ENCODE peak calls at places on chromosome 4, in six cellular contexts. A is MM.1S; F is small intestine; D is cerebellar cortex; V is stimulated activated CD4-positive, alpha-beta T cell treated with anti-CD3 and anti-CD28 coated beads, Interleukin-12 subunit alpha, Interleukin-12 subunit beta, amount 100 ng/mL, for 24 hours; Z is activated CD8-positive, alpha-beta memory T cell treated with anti-CD3 and anti-CD28 coated beads for 1 hour. S is an unnamed sample.

GRCh38 chr4:151921811-151922210 is 161.0 kb upstream of the GATB start:
- DNase-seq in A (no peak), F (no peak), D (no peak), V (no peak), Z (no peak), S (no peak)

GRCh38 chr4:2820216-2820982 is 23.2 kb upstream of the ADD1 start:
- DNase-seq in A (no peak), F (no peak), D (no peak), V (no peak), Z (no peak), S (no peak)

GRCh38 chr4:94527556-94528233 is 76.0 kb downstream of the PDLIM5 start:
- DNase-seq in A (no peak), F (no peak), D (no peak), V (no peak), Z (no peak), S (no peak)

GRCh38 chr4:100483796-100484195 is 34.0 kb downstream of the EMCN start:
- DNase-seq in A (no peak), F (no peak), D (peak), V (no peak), Z (no peak), S (peak)

GRCh38 chr4:5203925-5204324 is 152.6 kb downstream of the STK32B start:
- DNase-seq in A (no peak), F (no peak), D (no peak), V (no peak), Z (no peak), S (no peak)

GRCh38 chr4:98673978-98674377 is 15.6 kb upstream of the TSPAN5 start:
- DNase-seq in A (no peak), F (no peak), D (no peak), V (no peak), Z (no peak), S (no peak)

GRCh38 chr4:85448880-85449763 is 25.8 kb upstream of the ARHGAP24 start:
- DNase-seq in A (no peak), F (no peak), D (no peak), V (no peak), Z (no peak), S (no peak)

GRCh38 chr4:186942745-186943606 is 219.3 kb upstream of the FAT1 start:
- DNase-seq in A (no peak), F (peak), D (no peak), V (no peak), Z (no peak), S (no peak)

GRCh38 chr4:83071116-83071515 is 36.1 kb downstream of the COPS4 start:
- DNase-seq in A (no peak), F (no peak), D (no peak), V (no peak), Z (no peak), S (no peak)

GRCh38 chr4:54998991-54999390 is 126.4 kb downstream of the KDR start:
- DNase-seq in A (no peak), F (no peak), D (peak), V (no peak), Z (no peak), S (no peak)

GRCh38 chr4:80183196-80184052 is 13.9 kb upstream of the PRDM8 start:
- DNase-seq in A (no peak), F (no peak), D (no peak), V (no peak), Z (no peak), S (no peak)

GRCh38 chr4:173185832-173186545 is 17.4 kb downstream of the GALNT7 start:
- DNase-seq in A (no peak), F (peak), D (no peak), V (no peak), Z (no peak), S (no peak)